ENCODE peak calls at places on chromosomes 2 and 18, in five cellular contexts. J, G, H, D and Q are unnamed samples.
A peak's percentile ranks its signal among the peaks of the same experiment; 100 is the strongest.

GRCh38 chr2:31349684-31350083 is 64.9 kb downstream of the XDH start:
- DNase-seq in J (no peak), G (no peak), H (no peak), D (no peak), Q (no peak)

GRCh38 chr18:5600376-5601071 is 56.7 kb upstream of the EPB41L3 start:
- DNase-seq in J (no peak), G (no peak), H (no peak), D (no peak), Q (no peak)

GRCh38 chr2:73984922-73985317 is 210 bp downstream of the TET3 start:
- DNase-seq in J (no peak), G (no peak), H (no peak), D (peak; percentile 75), Q (peak; percentile 83)

GRCh38 chr2:235958631-235959395 is 209.4 kb downstream of the GBX2 start:
- DNase-seq in J (peak; percentile 23), G (no peak), H (no peak), D (no peak), Q (no peak)

GRCh38 chr18:70337139-70337972 is 48.5 kb downstream of the SOCS6 start:
- DNase-seq in J (peak; percentile 92), G (peak; percentile 89), H (no peak), D (peak; percentile 32), Q (no peak)

GRCh38 chr18:4144201-4144600 is 310.9 kb downstream of the DLGAP1 start:
- DNase-seq in J (no peak), G (no peak), H (no peak), D (no peak), Q (no peak)

GRCh38 chr2:201520201-201520600 is 68.7 kb downstream of the STRADB start:
- DNase-seq in J (peak; percentile 61), G (no peak), H (no peak), D (no peak), Q (no peak)

GRCh38 chr2:77054938-77055337 is 467.2 kb downstream of the LRRTM4 start:
- DNase-seq in J (no peak), G (no peak), H (no peak), D (no peak), Q (no peak)

GRCh38 chr2:235229236-235229635 is 264.6 kb upstream of the AGAP1 start:
- DNase-seq in J (no peak), G (no peak), H (no peak), D (no peak), Q (no peak)

GRCh38 chr18:61892683-61893303 is at the start of gene RNF152:
- DNase-seq in J (peak; percentile 23), G (no peak), H (no peak), D (peak; percentile 32), Q (peak; percentile 63)

GRCh38 chr18:36086186-36086585 is 18.8 kb upstream of the RPRD1A start:
- DNase-seq in J (no peak), G (no peak), H (no peak), D (no peak), Q (no peak)

GRCh38 chr18:3425450-3425849 is 24.5 kb upstream of the TGIF1 start:
- DNase-seq in J (no peak), G (no peak), H (no peak), D (no peak), Q (no peak)

GRCh38 chr2:239666053-239666854 is 265.4 kb upstream of the HDAC4 start:
- DNase-seq in J (no peak), G (no peak), H (no peak), D (no peak), Q (no peak)

GRCh38 chr2:213166109-213166508 is 14.7 kb upstream of the IKZF2 start:
- DNase-seq in J (no peak), G (no peak), H (no peak), D (no peak), Q (no peak)

GRCh38 chr2:18814387-18814786 is 225.0 kb upstream of the NT5C1B start:
- DNase-seq in J (peak; percentile 85), G (no peak), H (no peak), D (no peak), Q (no peak)

GRCh38 chr18:50880108-50880465 is 1.2 kb downstream of the ME2 start:
- DNase-seq in J (peak; percentile 8), G (no peak), H (no peak), D (no peak), Q (no peak)

GRCh38 chr2:128585706-128586105 is 267.0 kb upstream of the HS6ST1 start:
- DNase-seq in J (peak; percentile 86), G (no peak), H (no peak), D (no peak), Q (no peak)

GRCh38 chr18:55651236-55651635 is 63.2 kb upstream of the TCF4 start:
- DNase-seq in J (no peak), G (no peak), H (no peak), D (no peak), Q (no peak)

DNA sequence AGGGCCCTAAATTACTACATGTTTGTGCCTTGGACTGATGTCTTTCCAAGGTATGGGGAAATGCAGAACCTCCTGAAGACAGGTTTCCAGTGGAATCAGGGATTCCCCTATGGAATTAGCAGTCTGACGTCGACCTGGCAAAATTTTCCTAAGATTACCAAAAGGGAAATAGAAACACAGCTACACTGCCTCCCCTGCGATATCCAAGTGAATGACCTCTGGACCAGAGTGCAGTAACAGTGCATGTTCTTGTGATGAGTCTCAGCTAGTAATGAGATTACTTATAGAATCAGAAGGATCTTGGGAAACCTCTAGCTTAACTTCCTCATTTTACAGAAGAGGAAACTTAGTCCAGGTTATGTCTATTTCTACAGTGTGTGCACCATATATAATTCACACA is 21.3 kb upstream of the CHST9 start:
- DNase-seq in J (no peak), G (no peak), H (no peak), D (no peak), Q (no peak)
- H3K27ac ChIP-seq in J (no peak overlapping the region), G (no peak overlapping the region), H (no peak overlapping the region), D (no peak overlapping the region), Q (no peak overlapping the region)

GRCh38 chr2:27156739-27157475 is 8.1 kb downstream of the TCF23 start:
- DNase-seq in J (no peak), G (no peak), H (no peak), D (no peak), Q (no peak)
- H3K4me1 ChIP-seq in J (no peaks in the 10 kb centered on the region), G (no peaks in the 10 kb centered on the region), H (no peaks in the 10 kb centered on the region), D (no peaks in the 10 kb centered on the region), Q (no peaks in the 10 kb centered on the region)

DNA sequence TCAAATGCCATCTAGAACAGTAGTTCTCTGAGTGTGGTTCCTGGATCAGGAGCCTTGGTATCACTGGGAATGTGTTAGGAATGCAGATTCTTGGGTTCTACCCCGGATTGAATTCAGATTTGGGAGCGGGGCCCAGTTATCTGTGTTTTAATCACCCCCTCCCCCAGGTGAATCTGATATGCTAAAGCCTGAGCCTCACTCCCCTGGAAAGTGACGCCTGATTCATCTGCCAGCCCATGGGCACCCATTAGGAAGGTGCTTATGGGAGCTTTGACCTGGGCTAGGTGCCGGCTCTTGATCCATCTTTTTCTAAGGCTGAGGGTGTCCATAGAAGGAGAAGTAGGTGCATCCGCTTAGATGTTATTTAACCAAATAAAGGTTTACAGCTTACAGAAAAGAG is 199.4 kb downstream of the NEDD4L start:
- DNase-seq in J (no peak), G (no peak), H (no peak), D (no peak), Q (no peak)
- H3K27ac ChIP-seq in J (no peak overlapping the region), G (no peak overlapping the region), H (no peak overlapping the region), D (peak overlapping the region; percentile 64), Q (peak overlapping the region; percentile 36)

DNA sequence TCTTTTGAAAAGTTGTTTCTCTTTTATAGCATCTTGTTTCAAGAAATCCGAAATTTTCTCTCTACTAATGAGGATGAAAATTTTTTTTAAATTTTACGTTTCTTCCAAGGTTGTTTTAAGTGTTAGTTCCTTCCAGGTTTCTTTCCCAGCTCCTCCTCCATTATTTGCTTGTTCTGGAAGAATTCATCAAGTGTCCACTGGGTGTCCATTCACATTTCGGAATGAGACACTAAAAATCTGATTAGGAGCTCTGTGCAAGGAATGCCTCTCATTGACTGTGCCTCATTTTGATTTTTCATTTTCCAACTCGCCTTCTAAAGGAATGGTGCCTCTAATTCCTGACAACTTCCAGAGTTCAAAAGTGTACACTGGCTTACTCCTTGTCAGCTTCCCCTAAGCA is 6.1 kb downstream of the SP100 start:
- DNase-seq in J (no peak), G (no peak), H (no peak), D (no peak), Q (no peak)
- H3K4me1 ChIP-seq in J (peaks cover 7% of the 10 kb centered on the region), G (peaks cover 5% of the 10 kb centered on the region), H (peaks cover 41% of the 10 kb centered on the region), D (peaks cover 6% of the 10 kb centered on the region), Q (no peaks in the 10 kb centered on the region)

DNA sequence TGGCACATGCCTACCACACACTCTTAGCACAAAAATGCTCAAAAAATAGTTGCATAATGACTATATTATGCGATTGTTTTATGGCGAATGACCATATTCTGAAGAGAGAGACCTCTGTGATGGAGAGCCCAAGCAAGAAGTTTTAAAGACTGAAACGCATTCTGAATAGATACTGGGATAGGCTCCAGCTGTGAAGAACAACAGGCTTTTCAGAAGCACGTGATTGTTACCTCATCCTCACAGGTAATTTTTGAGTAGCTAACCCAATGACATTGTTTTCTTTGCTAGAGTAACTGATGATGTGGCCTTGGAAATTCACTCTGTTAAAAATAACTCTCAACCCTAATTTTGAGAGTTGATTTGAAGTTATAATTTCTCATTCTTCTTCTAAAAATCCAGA is 2.0 kb upstream of the DDX18 start:
- DNase-seq in J (no peak), G (no peak), H (no peak), D (no peak), Q (no peak)
- H3K27ac ChIP-seq in J (no peak overlapping the region), G (no peak overlapping the region), H (no peak overlapping the region), D (no peak overlapping the region), Q (no peak overlapping the region)

GRCh38 chr2:54609241-54609640 is 114.2 kb upstream of the EML6 start:
- DNase-seq in J (no peak), G (no peak), H (no peak), D (no peak), Q (no peak)
- H3K4me1 ChIP-seq in J (peaks cover 2% of the 10 kb centered on the region), G (no peaks in the 10 kb centered on the region), H (peaks cover 7% of the 10 kb centered on the region), D (no peaks in the 10 kb centered on the region), Q (peaks cover 5% of the 10 kb centered on the region)